ENCODE peak calls at places on chromosomes 1 and 21, in four cellular contexts. C is H9; D is CD4-positive, alpha-beta T cell; S is tibial nerve. E is an unnamed sample.
A peak's percentile ranks its signal among the peaks of the same experiment; 100 is the strongest.

GRCh38 chr1:118154220-118154619 is 30.8 kb downstream of the SPAG17 start:
- DNase-seq in C (no peak), D (no peak), S (no peak), E (no peak)

GRCh38 chr1:193747579-193747978 is 561.2 kb upstream of the B3GALT2 start:
- DNase-seq in C (no peak), D (no peak), S (no peak), E (no peak)

GRCh38 chr21:14712121-14712520 is 166.0 kb upstream of the SAMSN1 start:
- DNase-seq in C (no peak), D (no peak), S (no peak), E (no peak)

GRCh38 chr1:180167721-180168467 is 13.2 kb downstream of the QSOX1 start:
- DNase-seq in C (peak; percentile 97), D (no peak), S (no peak), E (peak; percentile 82)

GRCh38 chr1:43073490-43074230 is 98.4 kb downstream of the EBNA1BP2 start:
- DNase-seq in C (peak; percentile 82), D (peak; percentile 60), S (peak; percentile 81), E (no peak)

GRCh38 chr1:93715529-93716126 is 34.0 kb upstream of the BCAR3 start:
- DNase-seq in C (no peak), D (no peak), S (no peak), E (no peak)

GRCh38 chr1:205301220-205301821 is 20.2 kb downstream of the NUAK2 start:
- DNase-seq in C (peak; percentile 98), D (no peak), S (no peak), E (no peak)

GRCh38 chr1:197923013-197923412 is 5.8 kb downstream of the LHX9 start:
- DNase-seq in C (no peak), D (no peak), S (no peak), E (no peak)

GRCh38 chr1:215526147-215526845 is 40.8 kb upstream of the KCTD3 start:
- DNase-seq in C (no peak), D (no peak), S (no peak), E (no peak)

GRCh38 chr1:162383091-162383490 is 1.6 kb downstream of the C1orf226 start:
- DNase-seq in C (no peak), D (no peak), S (no peak), E (no peak)

GRCh38 chr1:61079276-61079897 is 3.0 kb upstream of the NFIA start:
- DNase-seq in C (no peak), D (no peak), S (peak; percentile 41), E (no peak)

GRCh38 chr1:8560611-8561544 is 243.0 kb downstream of the SLC45A1 start:
- DNase-seq in C (no peak), D (peak; percentile 14), S (peak; percentile 34), E (no peak)

GRCh38 chr1:10211805-10212405 is 1.5 kb downstream of the KIF1B start:
- DNase-seq in C (no peak), D (no peak), S (no peak), E (no peak)

GRCh38 chr21:25964009-25964408 is 206.6 kb downstream of the APP start:
- DNase-seq in C (no peak), D (no peak), S (peak; percentile 30), E (no peak)

GRCh38 chr1:208243851-208244583 is at the start of gene PLXNA2:
- DNase-seq in C (peak; percentile 91), D (peak; percentile 27), S (peak; percentile 64), E (peak; percentile 31)

GRCh38 chr1:180353930-180354329 is 123.9 kb downstream of the LHX4 start:
- DNase-seq in C (no peak), D (no peak), S (no peak), E (no peak)

GRCh38 chr1:156668801-156669637 is 8.2 kb downstream of the NES start:
- DNase-seq in C (peak; percentile 81), D (no peak), S (no peak), E (no peak)

GRCh38 chr1:145975216-145975615 is 10.7 kb downstream of the POLR3GL start:
- DNase-seq in C (no peak), D (no peak), S (no peak), E (no peak)

GRCh38 chr21:18170221-18170620 is 74.4 kb upstream of the CHODL start:
- DNase-seq in C (no peak), D (no peak), S (no peak), E (no peak)

GRCh38 chr1:109392788-109393580 is 4.7 kb downstream of the SORT1 start:
- DNase-seq in C (no peak), D (no peak), S (peak; percentile 49), E (no peak)

GRCh38 chr1:183996036-183996376 is 41.5 kb downstream of the COLGALT2 start:
- DNase-seq in C (no peak), D (no peak), S (no peak), E (no peak)

GRCh38 chr1:100866901-100867206 is 27.8 kb downstream of the EXTL2 start:
- DNase-seq in C (no peak), D (no peak), S (no peak), E (no peak)

GRCh38 chr1:50208296-50208695 is 99.6 kb downstream of the ELAVL4 start:
- DNase-seq in C (no peak), D (no peak), S (no peak), E (no peak)

GRCh38 chr1:207810173-207810572 is 58.3 kb downstream of the CD46 start:
- DNase-seq in C (no peak), D (no peak), S (peak; percentile 3), E (no peak)

GRCh38 chr1:52355436-52355835 is 10.6 kb downstream of the CC2D1B start:
- DNase-seq in C (no peak), D (no peak), S (no peak), E (no peak)

GRCh38 chr1:63742526-63742925 is 31.3 kb upstream of the ROR1 start:
- DNase-seq in C (no peak), D (no peak), S (no peak), E (no peak)

GRCh38 chr1:94124538-94124937 is 3.6 kb upstream of the ABCA4 start:
- DNase-seq in C (no peak), D (no peak), S (no peak), E (no peak)

GRCh38 chr1:173044656-173045055 is 6.1 kb downstream of the TNFSF18 start:
- DNase-seq in C (no peak), D (no peak), S (no peak), E (no peak)

GRCh38 chr1:27992271-27992670 is 32.5 kb downstream of the XKR8 start:
- DNase-seq in C (no peak), D (peak; percentile 32), S (no peak), E (no peak)

GRCh38 chr1:220748091-220748934 is at the start of gene MTARC2:
- DNase-seq in C (peak; percentile 91), D (no peak), S (peak; percentile 71), E (no peak)

DNA sequence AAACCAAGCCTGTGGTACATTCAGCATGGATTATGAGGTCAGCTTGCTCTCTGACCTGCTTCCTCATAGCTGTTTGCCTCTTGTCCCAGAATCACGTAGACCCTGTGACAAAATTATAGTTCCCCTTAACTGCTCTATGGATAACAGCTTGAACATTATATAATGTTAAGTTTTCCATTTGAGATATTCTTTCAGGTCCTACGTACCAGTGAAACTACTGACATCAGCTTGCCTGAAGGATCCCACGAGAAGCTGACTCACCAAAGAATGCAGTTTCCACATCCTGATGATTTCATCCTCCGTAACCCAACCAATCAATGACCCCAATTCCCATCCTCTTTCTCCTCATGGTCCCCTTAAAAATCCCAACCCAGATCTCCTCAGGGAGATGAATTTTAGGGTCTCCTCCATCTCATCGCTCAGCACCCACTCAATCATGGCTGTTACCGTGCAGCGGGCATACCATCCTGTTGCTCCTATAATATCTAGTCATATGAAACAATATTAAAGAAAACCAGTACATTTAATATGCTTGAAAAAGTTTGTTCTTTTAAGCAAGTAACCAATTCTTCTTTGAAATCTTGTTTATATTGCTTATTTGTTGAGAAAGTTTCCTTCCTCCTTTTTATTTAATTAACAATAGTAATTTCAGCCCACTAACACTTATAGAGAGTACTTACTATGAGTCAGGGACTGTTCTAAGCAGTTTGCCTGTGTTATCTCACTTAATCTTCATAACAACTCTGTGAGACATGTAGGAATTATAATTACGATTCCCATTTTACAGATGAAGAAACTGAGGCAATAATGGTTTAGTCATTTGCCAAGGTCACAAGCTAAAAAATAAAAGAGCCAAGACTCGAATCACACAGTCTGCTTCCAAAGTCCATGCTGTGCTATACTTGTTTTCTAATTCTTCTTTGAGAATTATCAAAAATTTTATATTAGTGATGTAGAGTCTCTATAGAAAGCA is 27.4 kb downstream of the CHML start:
- DNase-seq in C (no peak), D (no peak), S (peak; percentile 40), E (peak; percentile 89)
- H3K27ac ChIP-seq in C (no peak overlapping the region), D (no peak overlapping the region), S (peak overlapping the region; percentile 45), E (peak overlapping the region; percentile 69)

DNA sequence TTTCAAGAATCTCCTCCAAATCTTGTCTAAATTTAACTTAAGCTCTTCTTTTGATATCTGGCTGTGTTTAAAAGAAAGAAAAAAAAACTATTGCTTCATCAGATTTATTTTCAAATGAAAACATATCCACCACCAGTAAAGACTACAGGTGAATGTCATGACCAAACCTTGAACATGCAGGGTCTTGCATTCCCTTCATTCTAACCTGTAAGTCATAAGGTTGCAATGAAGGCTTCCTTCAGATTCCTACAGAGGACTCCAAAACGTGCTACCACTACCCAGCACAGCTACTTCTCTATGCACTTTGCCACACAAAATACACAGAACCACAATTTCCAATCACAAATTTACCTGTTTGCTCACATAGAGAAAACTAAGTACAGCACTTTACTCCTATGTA is 26.3 kb downstream of the FRRS1 start:
- DNase-seq in C (no peak), D (no peak), S (no peak), E (no peak)
- H3K27ac ChIP-seq in C (no peak overlapping the region), D (no peak overlapping the region), S (no peak overlapping the region), E (no peak overlapping the region)

GRCh38 chr1:228020686-228021525 is 14.1 kb downstream of the WNT3A start:
- DNase-seq in C (peak; percentile 24), D (no peak), S (no peak), E (no peak)
- H3K27ac ChIP-seq in C (no peak overlapping the region), D (no peak overlapping the region), S (no peak overlapping the region), E (no peak overlapping the region)

DNA sequence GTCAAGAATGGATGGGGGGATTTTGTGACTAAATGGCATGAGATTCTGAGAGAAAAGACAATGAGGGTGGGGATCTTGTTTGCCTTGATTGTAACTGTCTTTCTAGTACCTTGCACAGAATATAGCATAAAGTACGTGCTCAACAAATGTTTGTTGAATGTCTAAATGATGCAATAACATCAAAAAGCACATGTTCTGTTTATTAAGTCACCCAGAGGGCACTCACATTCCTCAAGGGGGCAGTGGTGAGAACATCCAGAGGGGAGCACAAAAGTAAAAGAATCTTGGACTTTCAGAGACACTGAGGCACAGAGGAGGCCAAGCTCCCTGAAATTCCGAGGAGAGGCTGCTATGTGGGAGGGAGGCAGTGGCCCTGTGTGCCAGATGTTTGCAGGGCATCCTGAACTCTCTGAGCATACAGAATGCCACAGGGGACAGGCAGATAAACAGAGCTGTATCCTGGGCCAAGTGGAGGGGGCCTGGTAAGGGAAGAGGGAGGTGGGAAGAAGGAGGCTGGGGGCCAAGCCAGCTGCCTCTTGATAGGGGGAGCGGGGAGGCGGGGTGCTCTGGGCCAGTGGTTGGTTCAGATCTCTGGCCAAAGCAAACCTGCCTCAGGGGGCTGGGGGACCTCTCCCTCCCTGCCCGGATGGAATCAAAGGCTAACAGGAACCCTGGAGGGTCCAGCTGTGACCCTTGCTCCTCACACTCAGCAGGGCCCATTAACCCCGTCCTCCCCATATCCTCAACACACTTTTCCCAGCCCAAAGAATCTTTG is 6.5 kb upstream of the ATP1A2 start:
- DNase-seq in C (no peak), D (peak; percentile 36), S (peak; percentile 57), E (no peak)
- H3K27ac ChIP-seq in C (no peak overlapping the region), D (no peak overlapping the region), S (peak overlapping the region; percentile 57), E (no peak overlapping the region)

GRCh38 chr1:66043186-66043585 is 250.5 kb downstream of the PDE4B start:
- DNase-seq in C (no peak), D (no peak), S (no peak), E (no peak)
- H3K27ac ChIP-seq in C (no peak overlapping the region), D (no peak overlapping the region), S (no peak overlapping the region), E (no peak overlapping the region)

E was measured in epithelial cell of prostate.